ENCODE peak calls at places on chromosomes 7 and 10, in four cellular contexts. N is WTC11, D is NCI-H1092 treated with DMSO at 0.1 percent for 48 hours, W is hypothalamus. P is an unnamed sample.

GRCh38 chr7:117041007-117041406 is 87.7 kb downstream of the ST7 start:
- DNase-seq in N (no peak), D (no peak), W (no peak), P (no peak)

GRCh38 chr7:70647801-70648491 is 484.0 kb upstream of the GALNT17 start:
- DNase-seq in N (no peak), D (no peak), W (no peak), P (no peak)

GRCh38 chr7:116399808-116400207 is 99.7 kb upstream of the CAV2 start:
- DNase-seq in N (no peak), D (no peak), W (no peak), P (no peak)

GRCh38 chr7:32019008-32019578 is 51.1 kb downstream of the PDE1C start:
- DNase-seq in N (no peak), D (no peak), W (no peak), P (no peak)

GRCh38 chr10:75187961-75188426 is 22.6 kb upstream of the VDAC2 start:
- DNase-seq in N (peak), D (peak), W (no peak), P (no peak)

GRCh38 chr10:71754562-71754961 is 18.8 kb downstream of the VSIR start:
- DNase-seq in N (no peak), D (no peak), W (no peak), P (no peak)

GRCh38 chr10:69088471-69088769 is 517 bp downstream of the SRGN start:
- DNase-seq in N (no peak), D (no peak), W (no peak), P (no peak)

GRCh38 chr10:103630156-103630555 is 136.7 kb downstream of the NEURL1 start:
- DNase-seq in N (no peak), D (no peak), W (no peak), P (no peak)

GRCh38 chr10:58919927-58920654 is 256.4 kb upstream of the PHYHIPL start:
- DNase-seq in N (no peak), D (no peak), W (no peak), P (no peak)

GRCh38 chr10:102678842-102679289 is 34.6 kb downstream of the TRIM8 start:
- DNase-seq in N (peak), D (peak), W (peak), P (peak)

GRCh38 chr10:100996678-100997363 is 2.8 kb upstream of the LZTS2 start:
- DNase-seq in N (peak), D (no peak), W (no peak), P (peak)

GRCh38 chr10:16816142-16816541 is 1.1 kb downstream of the RSU1 start:
- DNase-seq in N (no peak), D (no peak), W (no peak), P (no peak)

GRCh38 chr10:92573091-92573797 is 649 bp downstream of the IDE start:
- DNase-seq in N (no peak), D (peak), W (peak), P (peak)

GRCh38 chr7:7103343-7104313 is 78.7 kb upstream of the C1GALT1 start:
- DNase-seq in N (no peak), D (peak), W (no peak), P (peak)

GRCh38 chr10:70433581-70434280 is 7.8 kb downstream of the NODAL start:
- DNase-seq in N (no peak), D (no peak), W (no peak), P (no peak)

GRCh38 chr7:29122750-29123149 is 23.6 kb downstream of the CPVL start:
- DNase-seq in N (no peak), D (no peak), W (no peak), P (no peak)

GRCh38 chr7:7247658-7248057 is 65.3 kb downstream of the C1GALT1 start:
- DNase-seq in N (no peak), D (no peak), W (no peak), P (no peak)

GRCh38 chr10:31508882-31509281 is 189.9 kb downstream of the ZEB1 start:
- DNase-seq in N (no peak), D (no peak), W (no peak), P (no peak)

P was measured in kidney.